ENCODE peak calls at places on chromosome 10, in four cellular contexts. E is fibroblast of mammary gland, B is AG04450, N is heart right ventricle. X is an unnamed sample.

GRCh38 chr10:88428442-88428841 is 154.7 kb downstream of the RNLS start:
- DNase-seq in E (peak), B (no peak), N (no peak), X (peak)

GRCh38 chr10:63628526-63629362 is 107.5 kb downstream of the REEP3 start:
- DNase-seq in E (peak), B (no peak), N (peak), X (peak)

GRCh38 chr10:95693331-95693667 is 428 bp downstream of the TCTN3 start:
- DNase-seq in E (no peak), B (no peak), N (no peak), X (no peak)

GRCh38 chr10:31186225-31187010 is 132.6 kb upstream of the ZEB1 start:
- DNase-seq in E (no peak), B (no peak), N (no peak), X (peak)

GRCh38 chr10:51377070-51377931 is 303.0 kb downstream of the PRKG1 start:
- DNase-seq in E (no peak), B (no peak), N (no peak), X (no peak)

GRCh38 chr10:77501846-77502251 is 135.8 kb downstream of the KCNMA1 start:
- DNase-seq in E (peak), B (no peak), N (no peak), X (peak)

GRCh38 chr10:46550076-46550790 is 6.2 kb downstream of the GPRIN2 start:
- DNase-seq in E (no peak), B (no peak), N (no peak), X (no peak)

GRCh38 chr10:92995509-92995908 is 65.1 kb upstream of the CYP26C1 start:
- DNase-seq in E (no peak), B (no peak), N (no peak), X (no peak)

GRCh38 chr10:65723525-65723924 is 1202.3 kb upstream of the LRRTM3 start:
- DNase-seq in E (no peak), B (no peak), N (no peak), X (no peak)

GRCh38 chr10:122490268-122490667 is 28.9 kb downstream of the HTRA1 start:
- DNase-seq in E (peak), B (no peak), N (no peak), X (peak)

DNA sequence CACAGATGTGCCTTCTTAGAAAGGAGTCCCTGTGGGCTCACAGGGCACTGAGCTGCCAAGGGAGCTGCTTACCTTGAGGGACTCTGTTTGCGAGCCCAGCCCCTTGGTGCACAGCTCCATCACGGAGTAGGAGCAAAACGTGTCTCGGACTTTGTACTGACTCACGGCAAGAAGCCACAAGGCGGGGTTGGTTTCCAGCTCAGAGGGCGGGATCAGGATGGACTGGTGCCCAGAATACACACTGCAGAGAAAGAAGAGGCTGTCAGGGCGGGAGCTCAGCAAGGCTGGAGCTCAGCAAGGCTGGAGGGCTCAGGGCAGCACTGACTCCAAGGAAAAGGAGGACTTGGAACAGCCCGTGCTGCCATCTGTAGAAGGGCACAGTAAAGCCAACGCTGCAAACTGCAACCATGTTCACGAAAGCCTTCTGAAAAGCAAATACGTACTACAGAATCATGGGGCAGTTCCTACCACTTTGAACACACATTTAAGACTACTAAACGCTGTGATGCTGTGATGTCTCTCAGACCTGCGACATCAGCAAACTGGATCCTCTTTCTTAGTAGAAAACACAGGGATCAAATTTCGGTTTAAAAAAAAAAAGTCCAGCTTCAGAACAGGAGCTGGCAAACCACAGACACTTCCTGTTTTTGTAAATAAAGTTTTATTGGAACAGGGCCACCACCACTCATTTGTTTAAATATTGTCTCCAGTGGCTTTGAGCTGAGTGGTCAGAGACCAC is 194.3 kb downstream of the ZMYND11 start:
- DNase-seq in E (peak), B (peak), N (peak), X (peak)
- H3K4me3 ChIP-seq in E (peak), B (peak), N (no peak), X (peak)

DNA sequence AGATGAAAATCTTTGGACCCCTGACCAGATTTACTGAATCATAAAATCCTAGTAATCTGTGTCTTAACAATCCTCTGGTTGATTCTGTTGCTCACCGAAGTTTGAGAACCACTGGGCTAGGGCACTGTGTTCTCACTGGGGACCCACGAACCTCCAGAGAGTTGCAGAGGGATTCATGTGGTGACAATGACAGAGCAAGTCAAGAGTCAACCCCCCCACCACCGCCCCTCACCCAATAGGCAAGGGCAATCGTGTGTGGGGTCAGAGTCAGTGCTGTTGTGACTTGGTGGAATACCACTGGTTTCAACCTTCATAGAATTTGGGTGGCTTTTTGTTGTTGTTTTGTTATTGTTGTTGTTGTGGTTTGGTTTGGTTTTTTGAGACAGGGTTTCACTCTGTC is 23.5 kb upstream of the NRP1 start:
- DNase-seq in E (no peak), B (no peak), N (no peak), X (no peak)
- H3K4me3 ChIP-seq in E (no peak), B (no peak), N (no peak), X (no peak)

GRCh38 chr10:1601371-1601906 is 135.9 kb downstream of the ADARB2 start:
- DNase-seq in E (no peak), B (no peak), N (no peak), X (no peak)

GRCh38 chr10:1605121-1605520 is 132.2 kb downstream of the ADARB2 start:
- DNase-seq in E (no peak), B (no peak), N (no peak), X (no peak)

GRCh38 chr10:1602037-1602471 is 135.3 kb downstream of the ADARB2 start:
- DNase-seq in E (no peak), B (no peak), N (no peak), X (no peak)

GRCh38 chr10:1604246-1604645 is 133.1 kb downstream of the ADARB2 start:
- DNase-seq in E (no peak), B (no peak), N (no peak), X (no peak)

DNA sequence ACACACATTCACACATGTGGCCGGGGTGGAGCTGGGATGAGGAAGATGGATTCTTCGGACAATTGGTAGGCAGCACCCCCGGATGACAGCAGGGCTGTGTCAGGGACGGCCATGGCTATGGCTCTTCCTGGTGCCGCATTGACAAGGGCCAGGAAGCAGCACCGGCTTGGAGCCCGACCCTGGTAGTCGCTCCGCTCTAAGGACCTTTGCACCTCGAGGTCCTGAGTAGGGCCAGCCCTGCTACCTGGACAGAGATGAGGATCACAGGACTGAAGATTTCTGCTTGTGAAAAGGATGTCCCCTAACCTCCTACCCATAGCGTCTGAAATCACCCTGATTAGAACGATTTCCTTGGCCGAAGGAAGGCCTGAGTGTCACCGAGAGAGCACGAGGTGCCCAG is 134.1 kb downstream of the ADARB2 start:
- DNase-seq in E (no peak), B (no peak), N (no peak), X (no peak)
- H3K4me3 ChIP-seq in E (no peak), B (no peak), N (no peak), X (no peak)

DNA sequence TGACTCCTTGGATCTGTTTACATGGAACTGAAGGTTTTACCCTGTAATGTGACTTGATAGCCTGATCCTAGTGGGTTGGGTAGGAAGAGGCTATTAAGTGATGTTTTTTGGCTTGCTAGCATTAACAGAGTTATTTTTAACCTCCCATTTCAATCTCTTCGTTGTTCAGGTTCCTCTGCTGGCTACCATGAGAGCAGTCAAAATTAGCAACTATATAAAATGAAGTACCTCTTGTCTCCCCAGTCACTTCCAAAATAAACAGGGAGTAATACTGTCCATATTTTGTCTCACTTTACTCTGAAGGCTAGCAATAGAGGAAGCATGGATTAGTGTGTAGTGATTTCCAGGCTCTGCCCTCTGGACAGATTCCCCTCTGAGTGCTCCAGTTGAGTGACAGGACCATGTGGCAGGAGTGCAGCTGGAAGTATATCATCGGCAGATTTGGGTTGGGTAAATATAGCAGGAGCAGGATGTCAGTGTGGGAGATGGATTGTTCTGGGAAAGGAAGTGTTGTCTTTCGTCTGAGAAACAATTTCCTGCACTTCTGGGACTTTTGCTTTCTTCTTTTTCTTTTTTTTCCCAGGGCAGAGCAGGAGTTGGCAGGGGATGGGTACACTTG is 35.2 kb downstream of the GBF1 start:
- DNase-seq in E (peak), B (no peak), N (no peak), X (no peak)
- H3K4me3 ChIP-seq in E (no peak), B (peak), N (peak), X (peak)

GRCh38 chr10:13928362-13928921 is 341.7 kb downstream of the PRPF18 start:
- DNase-seq in E (no peak), B (no peak), N (no peak), X (no peak)

GRCh38 chr10:13921941-13922340 is 335.2 kb downstream of the PRPF18 start:
- DNase-seq in E (no peak), B (no peak), N (no peak), X (no peak)

GRCh38 chr10:13924020-13924725 is 337.4 kb downstream of the PRPF18 start:
- DNase-seq in E (peak), B (peak), N (no peak), X (peak)

GRCh38 chr10:13922591-13922990 is 335.8 kb downstream of the PRPF18 start:
- DNase-seq in E (peak), B (no peak), N (no peak), X (peak)

DNA sequence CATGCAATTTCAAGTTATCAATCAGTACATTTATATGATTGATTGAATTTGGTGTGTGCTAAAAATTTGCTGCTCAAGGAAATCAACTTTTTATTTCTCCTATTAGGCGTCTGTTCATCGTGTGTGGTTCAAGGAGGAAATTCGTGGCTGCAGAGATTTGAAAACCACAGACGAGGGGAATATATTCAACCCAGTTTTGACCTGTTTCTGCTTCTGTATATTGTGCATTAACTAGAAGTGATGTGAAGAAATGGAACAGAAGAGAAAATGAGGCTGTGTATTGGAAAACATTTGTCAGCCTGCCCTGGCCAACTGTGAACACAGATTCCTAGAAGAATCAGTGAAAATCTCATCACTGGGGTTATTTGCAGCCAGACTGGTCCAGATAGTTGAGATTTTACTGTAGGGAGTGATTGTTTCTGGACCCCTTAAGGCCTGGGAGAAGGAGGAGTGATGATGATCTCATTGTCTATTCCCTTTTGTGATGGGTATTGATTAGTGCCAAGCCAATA is 339.2 kb downstream of the PRPF18 start:
- DNase-seq in E (no peak), B (no peak), N (no peak), X (no peak)
- H3K4me3 ChIP-seq in E (no peak), B (no peak), N (no peak), X (no peak)

GRCh38 chr10:69333205-69333604 is 54.9 kb downstream of the HK1 start:
- DNase-seq in E (no peak), B (no peak), N (peak), X (peak)
- H3K4me3 ChIP-seq in E (no peak), B (no peak), N (no peak), X (no peak)

DNA sequence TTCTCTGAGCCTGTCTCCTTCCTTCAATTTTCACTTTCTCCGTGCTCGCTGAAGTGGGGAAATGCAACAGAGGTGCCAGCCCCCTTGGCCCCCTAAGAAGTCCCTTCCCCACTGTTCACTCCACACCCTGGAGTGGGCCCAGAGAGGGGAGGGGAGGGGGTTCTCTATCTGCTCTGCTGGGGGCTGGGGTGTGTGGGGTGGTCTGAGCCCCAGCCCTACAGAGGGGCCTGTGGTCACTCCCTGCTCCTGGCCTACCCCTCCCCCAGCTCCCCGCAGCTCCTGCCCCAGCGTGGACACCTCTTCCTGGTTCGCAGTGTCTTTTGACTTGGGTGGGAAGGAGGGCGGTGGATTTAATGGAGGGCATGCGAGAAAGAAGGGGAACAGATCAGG is 989 bp downstream of the LZTS2 start:
- DNase-seq in E (no peak), B (no peak), N (no peak), X (no peak)
- H3K4me3 ChIP-seq in E (peak), B (peak), N (peak), X (peak)

GRCh38 chr10:80202934-80203834 is 2.2 kb downstream of the ANXA11 start:
- DNase-seq in E (peak), B (peak), N (peak), X (peak)

GRCh38 chr10:80199828-80200227 is 5.5 kb downstream of the ANXA11 start:
- DNase-seq in E (peak), B (no peak), N (no peak), X (peak)

GRCh38 chr10:80200687-80201086 is 4.7 kb downstream of the ANXA11 start:
- DNase-seq in E (no peak), B (no peak), N (no peak), X (no peak)

GRCh38 chr10:80200259-80200658 is 5.1 kb downstream of the ANXA11 start:
- DNase-seq in E (no peak), B (no peak), N (no peak), X (no peak)

GRCh38 chr10:80201592-80202256 is 3.6 kb downstream of the ANXA11 start:
- DNase-seq in E (no peak), B (no peak), N (no peak), X (no peak)
- H3K4me3 ChIP-seq in E (no peak), B (no peak), N (peak), X (no peak)

DNA sequence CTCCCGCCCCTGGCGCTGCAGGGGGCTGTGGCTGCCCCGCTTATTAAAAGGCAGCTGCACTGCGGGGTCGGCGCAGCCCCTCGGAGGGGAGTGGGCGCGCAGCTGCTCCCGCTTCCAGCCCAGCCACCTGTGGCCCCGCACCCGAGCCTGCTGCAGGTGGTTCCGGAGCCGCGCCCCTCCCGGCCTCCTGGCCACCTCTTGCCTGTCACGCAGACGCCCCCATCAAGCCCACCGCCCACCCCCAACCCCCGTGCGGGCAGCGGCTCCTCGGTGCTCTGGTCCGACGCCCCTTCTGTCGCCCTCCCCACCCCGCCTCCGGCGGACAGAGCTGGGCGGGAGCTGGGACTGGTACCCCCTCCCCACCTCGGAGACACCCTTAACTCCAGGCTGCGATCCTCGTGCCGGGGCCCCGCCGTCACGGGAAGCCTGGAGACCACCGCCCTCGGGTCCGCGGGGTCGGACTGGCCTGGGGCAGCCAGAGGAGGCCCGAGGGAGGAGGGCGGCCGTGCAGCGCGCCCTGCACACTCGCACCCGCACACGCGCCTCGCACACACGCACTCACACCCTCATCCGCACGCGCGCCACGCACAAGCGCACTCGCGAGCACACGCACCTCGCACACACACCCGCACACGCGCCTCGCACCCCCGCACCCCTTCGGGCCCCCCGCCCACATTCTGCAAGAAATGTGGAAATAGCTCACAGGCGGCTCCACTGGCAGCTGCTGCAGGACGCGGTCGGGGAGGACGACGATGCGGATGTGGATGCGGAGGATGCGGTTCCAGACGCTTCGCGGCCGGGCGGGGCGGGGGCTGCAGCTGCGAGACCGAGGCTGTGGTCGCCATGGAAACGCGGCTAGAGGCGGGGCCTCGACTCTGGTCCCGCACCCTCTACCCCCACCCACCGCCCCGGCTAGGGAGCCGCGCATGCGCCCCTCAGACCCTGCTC is at the start of gene CALY:
- DNase-seq in E (no peak), B (no peak), N (no peak), X (no peak)
- H3K4me3 ChIP-seq in E (no peak), B (peak), N (peak), X (no peak)

X was measured in AG10803.